ENCODE peak calls at places on chromosomes 3 and 15, in seven cellular contexts. K, V, O, C, B, U and L are unnamed samples.

GRCh38 chr15:80547264-80547663 is 143.1 kb downstream of the ARNT2 start:
- DNase-seq in V (no peak), C (no peak), U (no peak), B (no peak), O (no peak), K (no peak), L (no peak)

GRCh38 chr3:134336587-134336986 is 37.7 kb downstream of the AMOTL2 start:
- DNase-seq in U (no peak), B (no peak), V (peak), O (no peak), C (no peak), K (no peak), L (no peak)

GRCh38 chr15:52180196-52180835 is 10.9 kb downstream of the GNB5 start:
- DNase-seq in O (no peak), U (no peak), K (peak), B (no peak), C (no peak), V (no peak), L (no peak)

GRCh38 chr3:83076041-83076440 is 1314.6 kb upstream of the GBE1 start:
- DNase-seq in B (no peak), C (no peak), V (no peak), O (no peak), U (no peak), K (no peak), L (no peak)

GRCh38 chr3:134896141-134896540 is 101.1 kb downstream of the EPHB1 start:
- DNase-seq in V (no peak), C (no peak), K (no peak), B (no peak), O (no peak), U (no peak), L (no peak)

GRCh38 chr3:47324278-47324865 is 41.6 kb downstream of the KLHL18 start:
- DNase-seq in B (peak), V (peak), K (peak), C (peak), U (peak), O (no peak), L (peak)

GRCh38 chr15:28105224-28105791 is 6.2 kb upstream of the OCA2 start:
- DNase-seq in V (no peak), B (peak), K (no peak), U (no peak), O (no peak), C (no peak), L (no peak)

GRCh38 chr3:43248956-43249355 is 37.4 kb upstream of the SNRK start:
- DNase-seq in C (no peak), K (no peak), B (no peak), V (no peak), U (no peak), O (no peak), L (no peak)

GRCh38 chr15:70466895-70467529 is 296.3 kb downstream of the UACA start:
- DNase-seq in C (peak), V (peak), O (no peak), U (no peak), K (peak), B (no peak), L (peak)

GRCh38 chr15:33680336-33680735 is 288.0 kb upstream of the CHRM5 start:
- DNase-seq in C (no peak), K (no peak), B (no peak), U (no peak), O (no peak), V (no peak), L (no peak)

GRCh38 chr3:160678447-160678846 is 1.5 kb downstream of the ARL14 start:
- DNase-seq in C (no peak), K (no peak), B (no peak), O (no peak), U (no peak), V (no peak), L (no peak)

GRCh38 chr3:4866841-4867240 is 112.4 kb upstream of the BHLHE40 start:
- DNase-seq in B (no peak), O (no peak), U (no peak), V (no peak), C (no peak), K (no peak), L (no peak)

GRCh38 chr3:168071971-168072645 is 23.6 kb downstream of the GOLIM4 start:
- DNase-seq in B (no peak), C (no peak), U (no peak), O (no peak), K (no peak), V (no peak), L (no peak)

GRCh38 chr3:146781606-146782005 is 176.5 kb upstream of the PLSCR5 start:
- DNase-seq in O (no peak), K (no peak), B (no peak), V (no peak), U (no peak), C (no peak), L (no peak)

GRCh38 chr3:140023616-140024530 is 88.9 kb downstream of the CLSTN2 start:
- DNase-seq in C (no peak), B (no peak), U (no peak), K (no peak), O (no peak), V (peak), L (no peak)

GRCh38 chr3:128496019-128496601 is 3.1 kb upstream of the GATA2 start:
- DNase-seq in V (no peak), K (no peak), O (no peak), U (no peak), C (no peak), B (no peak), L (no peak)

GRCh38 chr15:99197861-99198260 is 51.5 kb downstream of the TTC23 start:
- DNase-seq in B (no peak), V (no peak), O (no peak), K (no peak), U (no peak), C (no peak), L (no peak)

GRCh38 chr15:67413770-67414429 is 107.0 kb upstream of the C15orf61 start:
- DNase-seq in B (no peak), O (peak), V (no peak), U (no peak), K (no peak), C (no peak), L (no peak)

GRCh38 chr15:41798607-41799487 is 24.6 kb downstream of the MAPKBP1 start:
- DNase-seq in B (no peak), V (no peak), K (no peak), U (no peak), O (peak), C (no peak), L (no peak)

GRCh38 chr3:14457999-14458398 is 55.6 kb downstream of the SLC6A6 start:
- DNase-seq in K (no peak), V (no peak), B (no peak), C (no peak), O (no peak), U (no peak), L (no peak)

GRCh38 chr15:43792761-43793493 is 807 bp downstream of the SERF2 start:
- DNase-seq in C (peak), V (no peak), U (no peak), B (no peak), O (no peak), K (peak), L (no peak)

GRCh38 chr3:123292321-123293310 is 90.9 kb downstream of the SEC22A start:
- DNase-seq in C (no peak), K (no peak), V (no peak), U (no peak), O (no peak), B (no peak), L (no peak)